ENCODE peak calls at places on chromosomes 13 and 19, in five cellular contexts. One of them, this sample, is unnamed.

GRCh38 chr13:85093808-85094207 is 705.4 kb downstream of the SLITRK6 start:
- DNase-seq in NCI-H1417: no peak
- DNase-seq in skeletal muscle cell: peak
- DNase-seq in sigmoid colon: no peak
- DNase-seq in LHCN-M2: no peak
- DNase-seq in this sample: peak

GRCh38 chr13:107969551-107969950 is 245.8 kb downstream of the LIG4 start:
- DNase-seq in NCI-H1417: peak
- DNase-seq in sigmoid colon: no peak
- DNase-seq in LHCN-M2: no peak
- DNase-seq in skeletal muscle cell: no peak
- DNase-seq in this sample: no peak

GRCh38 chr13:43364210-43365041 is 341.0 kb downstream of the DNAJC15 start:
- DNase-seq in NCI-H1417: no peak
- DNase-seq in LHCN-M2: peak
- DNase-seq in skeletal muscle cell: peak
- DNase-seq in sigmoid colon: peak
- DNase-seq in this sample: peak

GRCh38 chr13:91817250-91817649 is 418.8 kb downstream of the GPC5 start:
- DNase-seq in LHCN-M2: peak
- DNase-seq in NCI-H1417: peak
- DNase-seq in skeletal muscle cell: no peak
- DNase-seq in sigmoid colon: no peak
- DNase-seq in this sample: peak

GRCh38 chr19:32647361-32647760 is 27.6 kb downstream of the ANKRD27 start:
- DNase-seq in LHCN-M2: no peak
- DNase-seq in NCI-H1417: no peak
- DNase-seq in sigmoid colon: no peak
- DNase-seq in skeletal muscle cell: no peak
- DNase-seq in this sample: no peak

GRCh38 chr19:1747285-1748114 is 5.8 kb upstream of the ONECUT3 start:
- DNase-seq in skeletal muscle cell: peak
- DNase-seq in sigmoid colon: no peak
- DNase-seq in NCI-H1417: no peak
- DNase-seq in LHCN-M2: peak
- DNase-seq in this sample: peak

GRCh38 chr13:112891477-112892401 is 77.3 kb upstream of the MCF2L start:
- DNase-seq in NCI-H1417: peak
- DNase-seq in sigmoid colon: no peak
- DNase-seq in LHCN-M2: no peak
- DNase-seq in skeletal muscle cell: no peak
- DNase-seq in this sample: no peak

GRCh38 chr19:54158812-54159351 is 639 bp downstream of the LENG1 start:
- DNase-seq in NCI-H1417: no peak
- DNase-seq in sigmoid colon: no peak
- DNase-seq in skeletal muscle cell: no peak
- DNase-seq in LHCN-M2: no peak
- DNase-seq in this sample: no peak

GRCh38 chr19:5091576-5092215 is 122.8 kb downstream of the KDM4B start:
- DNase-seq in sigmoid colon: no peak
- DNase-seq in skeletal muscle cell: no peak
- DNase-seq in LHCN-M2: no peak
- DNase-seq in NCI-H1417: peak
- DNase-seq in this sample: no peak

This sample was measured in RPMI7951.